ENCODE peak calls at places on chromosomes 4 and X, in six cellular contexts. X is AML-193, D is memory B cell, M is glutamatergic neuron, A is GM23248, O is NAMALWA. V is an unnamed sample.

GRCh38 chr4:155391932-155392331 is 15.2 kb upstream of the MAP9 start:
- DNase-seq in O (no peak), A (no peak), D (no peak), M (no peak), X (no peak), V (no peak)

GRCh38 chr4:37837446-37837845 is 11.0 kb downstream of the PGM2 start:
- DNase-seq in O (no peak), M (no peak), D (no peak), X (no peak), A (peak), V (peak)

GRCh38 chrX:155747520-155747919 is 133.6 kb upstream of the VAMP7 start:
- DNase-seq in M (no peak), D (no peak), A (peak), O (no peak), X (peak), V (peak)

GRCh38 chr4:151957163-151957562 is 196.4 kb upstream of the GATB start:
- DNase-seq in X (no peak), O (no peak), M (no peak), A (no peak), D (no peak), V (no peak)

GRCh38 chr4:686371-687040 is 2.4 kb downstream of the SLC49A3 start:
- DNase-seq in X (no peak), O (no peak), A (no peak), M (no peak), D (no peak), V (no peak)

GRCh38 chr4:133968174-133968573 is 233.4 kb downstream of the PABPC4L start:
- DNase-seq in M (no peak), A (no peak), O (no peak), D (no peak), X (no peak), V (no peak)

GRCh38 chr4:175616287-175616686 is 195.8 kb downstream of the GPM6A start:
- DNase-seq in M (no peak), O (no peak), X (no peak), A (no peak), D (no peak), V (no peak)

GRCh38 chr4:1041147-1041935 is 29.9 kb downstream of the FGFRL1 start:
- DNase-seq in D (no peak), X (no peak), M (no peak), A (peak), O (no peak), V (peak)

GRCh38 chr4:41537267-41537890 is 578 bp upstream of the LIMCH1 start:
- DNase-seq in X (no peak), M (no peak), D (no peak), A (no peak), O (no peak), V (no peak)

GRCh38 chr4:72505314-72505744 is 63.7 kb downstream of the ADAMTS3 start:
- DNase-seq in D (no peak), A (peak), O (peak), M (peak), X (peak), V (peak)

GRCh38 chrX:136646602-136647239 is 1.2 kb upstream of the CD40LG start:
- DNase-seq in O (no peak), D (no peak), A (no peak), M (no peak), X (no peak), V (no peak)

GRCh38 chrX:136754641-136755040 is 26.1 kb downstream of the ARHGEF6 start:
- DNase-seq in A (no peak), O (no peak), D (no peak), X (peak), M (no peak), V (no peak)

GRCh38 chrX:17990542-17990941 is 129.4 kb upstream of the RAI2 start:
- DNase-seq in A (no peak), D (no peak), X (no peak), O (no peak), M (no peak), V (no peak)

GRCh38 chrX:49725923-49726904 is 30.4 kb upstream of the PAGE1 start:
- DNase-seq in D (no peak), A (no peak), X (no peak), M (no peak), O (no peak), V (no peak)

GRCh38 chr4:119525771-119526712 is 102.6 kb downstream of the PDE5A start:
- DNase-seq in A (peak), M (no peak), O (no peak), D (no peak), X (no peak), V (peak)

GRCh38 chrX:41275661-41276609 is 58.0 kb upstream of the DDX3X start:
- DNase-seq in A (peak), M (peak), X (peak), D (peak), O (no peak), V (peak)

GRCh38 chr4:128861856-128862518 is 52.5 kb downstream of the JADE1 start:
- DNase-seq in X (no peak), D (no peak), O (no peak), A (no peak), M (no peak), V (no peak)

GRCh38 chr4:147822128-147822527 is 90.2 kb downstream of the ARHGAP10 start:
- DNase-seq in M (no peak), A (peak), D (no peak), X (peak), O (no peak), V (peak)

GRCh38 chrX:93637591-93637990 is 35.8 kb downstream of the NAP1L3 start:
- DNase-seq in D (no peak), M (no peak), X (no peak), O (no peak), A (no peak), V (no peak)

GRCh38 chr4:40563401-40563800 is 66.3 kb downstream of the RBM47 start:
- DNase-seq in A (no peak), M (no peak), D (no peak), O (no peak), X (no peak), V (no peak)

GRCh38 chrX:33336783-33337182 is 125.4 kb upstream of the DMD start:
- DNase-seq in A (peak), D (no peak), M (no peak), O (peak), X (peak), V (peak)

GRCh38 chrX:132791725-132792124 is 166.7 kb downstream of the HS6ST2 start:
- DNase-seq in O (no peak), M (no peak), D (no peak), X (no peak), A (no peak), V (no peak)

GRCh38 chrX:132467029-132467428 is 21.8 kb downstream of the MBNL3 start:
- DNase-seq in D (no peak), X (no peak), M (no peak), A (peak), O (no peak), V (no peak)

GRCh38 chr4:90002406-90003040 is 107.9 kb downstream of the MMRN1 start:
- DNase-seq in X (no peak), A (no peak), O (no peak), M (no peak), D (no peak), V (no peak)

GRCh38 chr4:48243429-48243828 is 26.2 kb downstream of the TEC start:
- DNase-seq in X (no peak), O (no peak), M (no peak), A (no peak), D (no peak), V (no peak)

GRCh38 chrX:136209016-136209738 is 42.0 kb downstream of the MAP7D3 start:
- DNase-seq in M (peak), O (peak), X (no peak), A (peak), D (no peak), V (peak)